ENCODE peak calls at places on chromosomes 11 and 22, in six cellular contexts. N, K, Q, S, C and L are unnamed samples.
A peak's percentile ranks its signal among the peaks of the same experiment; 100 is the strongest.

GRCh38 chr11:75767228-75767572 is 1.4 kb upstream of the DGAT2 start:
- DNase-seq in N (no peak), K (no peak), Q (no peak), S (no peak), C (no peak), L (no peak)

GRCh38 chr22:49598338-49598737 is 229.3 kb downstream of the BRD1 start:
- DNase-seq in N (no peak), K (no peak), Q (no peak), S (peak; percentile 26), C (no peak), L (no peak)

GRCh38 chr22:48004038-48004437 is 1241.6 kb downstream of the TBC1D22A start:
- DNase-seq in N (no peak), K (no peak), Q (no peak), S (no peak), C (no peak), L (peak; percentile 28)

GRCh38 chr11:67270256-67271211 is 4.3 kb downstream of the GRK2 start:
- DNase-seq in N (peak; percentile 86), K (no peak), Q (no peak), S (peak; percentile 77), C (peak; percentile 31), L (no peak)

GRCh38 chr11:8807544-8808225 is 103.3 kb upstream of the AKIP1 start:
- DNase-seq in N (no peak), K (peak; percentile 46), Q (no peak), S (no peak), C (no peak), L (peak; percentile 85)

GRCh38 chr11:117477721-117478120 is 150.1 kb downstream of the CEP164 start:
- DNase-seq in N (no peak), K (no peak), Q (no peak), S (no peak), C (no peak), L (no peak)

GRCh38 chr11:78380615-78381029 is 37.0 kb downstream of the GAB2 start:
- DNase-seq in N (no peak), K (no peak), Q (no peak), S (no peak), C (no peak), L (no peak)

GRCh38 chr11:45847908-45848316 is 637 bp downstream of the CRY2 start:
- DNase-seq in N (peak; percentile 65), K (peak; percentile 66), Q (peak; percentile 52), S (peak; percentile 56), C (peak; percentile 53), L (peak; percentile 63)

GRCh38 chr11:78292109-78292803 is 103.5 kb downstream of the USP35 start:
- DNase-seq in N (no peak), K (no peak), Q (no peak), S (no peak), C (no peak), L (no peak)

GRCh38 chr11:1749787-1750351 is 526 bp downstream of the IFITM10 start:
- DNase-seq in N (peak; percentile 80), K (no peak), Q (no peak), S (no peak), C (no peak), L (no peak)

GRCh38 chr11:102751673-102752072 is 26.9 kb upstream of the MMP8 start:
- DNase-seq in N (no peak), K (no peak), Q (no peak), S (no peak), C (no peak), L (no peak)

GRCh38 chr11:86182976-86183584 is 61.5 kb upstream of the EED start:
- DNase-seq in N (no peak), K (peak; percentile 74), Q (no peak), S (no peak), C (peak; percentile 14), L (no peak)

GRCh38 chr11:1055109-1055703 is 18.7 kb upstream of the MUC6 start:
- DNase-seq in N (peak; percentile 42), K (no peak), Q (no peak), S (no peak), C (no peak), L (no peak)

GRCh38 chr22:48898524-48899377 is 928.9 kb downstream of the BRD1 start:
- DNase-seq in N (no peak), K (peak; percentile 22), Q (no peak), S (no peak), C (no peak), L (no peak)

GRCh38 chr11:106624377-106624776 is 393.9 kb downstream of the GUCY1A2 start:
- DNase-seq in N (no peak), K (no peak), Q (no peak), S (no peak), C (no peak), L (no peak)

GRCh38 chr11:124108158-124108557 is 7.1 kb upstream of the VWA5A start:
- DNase-seq in N (peak; percentile 48), K (no peak), Q (no peak), S (no peak), C (no peak), L (peak; percentile 46)

GRCh38 chr22:50542416-50542927 is 3.2 kb upstream of the KLHDC7B start:
- DNase-seq in N (peak; percentile 77), K (no peak), Q (no peak), S (peak; percentile 67), C (no peak), L (no peak)

GRCh38 chr22:32378703-32379272 is 21.1 kb downstream of the RFPL3 start:
- DNase-seq in N (no peak), K (no peak), Q (peak; percentile 80), S (no peak), C (no peak), L (peak; percentile 37)

GRCh38 chr11:1556278-1557167 is 15.5 kb downstream of the DUSP8 start:
- DNase-seq in N (no peak), K (no peak), Q (no peak), S (no peak), C (no peak), L (no peak)

GRCh38 chr22:35987487-35987886 is 41.1 kb downstream of the RBFOX2 start:
- DNase-seq in N (no peak), K (no peak), Q (peak; percentile 18), S (no peak), C (no peak), L (no peak)

GRCh38 chr22:44171486-44172076 is 9.1 kb upstream of the PARVG start:
- DNase-seq in N (no peak), K (no peak), Q (no peak), S (no peak), C (no peak), L (no peak)

GRCh38 chr11:129950319-129951034 is 52.2 kb downstream of the PRDM10 start:
- DNase-seq in N (peak; percentile 82), K (no peak), Q (no peak), S (peak; percentile 66), C (no peak), L (no peak)

GRCh38 chr11:71363721-71364120 is 84.5 kb downstream of the DHCR7 start:
- DNase-seq in N (no peak), K (no peak), Q (no peak), S (no peak), C (no peak), L (no peak)

GRCh38 chr11:34650528-34650927 is 29.6 kb downstream of the EHF start:
- DNase-seq in N (no peak), K (no peak), Q (no peak), S (peak; percentile 53), C (peak; percentile 49), L (no peak)

GRCh38 chr11:67119577-67120391 is 721 bp downstream of the KDM2A start:
- DNase-seq in N (no peak), K (no peak), Q (peak; percentile 79), S (peak; percentile 42), C (peak; percentile 31), L (no peak)

GRCh38 chr22:17717708-17718107 is 56.6 kb downstream of the BID start:
- DNase-seq in N (no peak), K (no peak), Q (no peak), S (no peak), C (no peak), L (no peak)

GRCh38 chr11:68927280-68928107 is 23.8 kb downstream of the IGHMBP2 start:
- DNase-seq in N (peak; percentile 74), K (peak; percentile 43), Q (no peak), S (peak; percentile 58), C (no peak), L (peak; percentile 35)

GRCh38 chr11:120974466-120974865 is 49.4 kb upstream of the TBCEL start:
- DNase-seq in N (no peak), K (no peak), Q (no peak), S (no peak), C (no peak), L (no peak)
- H3K27ac ChIP-seq in N (no peak overlapping the region), K (no peak overlapping the region), Q (no peak overlapping the region), S (no peak overlapping the region), C (no peak overlapping the region), L (no peak overlapping the region)

DNA sequence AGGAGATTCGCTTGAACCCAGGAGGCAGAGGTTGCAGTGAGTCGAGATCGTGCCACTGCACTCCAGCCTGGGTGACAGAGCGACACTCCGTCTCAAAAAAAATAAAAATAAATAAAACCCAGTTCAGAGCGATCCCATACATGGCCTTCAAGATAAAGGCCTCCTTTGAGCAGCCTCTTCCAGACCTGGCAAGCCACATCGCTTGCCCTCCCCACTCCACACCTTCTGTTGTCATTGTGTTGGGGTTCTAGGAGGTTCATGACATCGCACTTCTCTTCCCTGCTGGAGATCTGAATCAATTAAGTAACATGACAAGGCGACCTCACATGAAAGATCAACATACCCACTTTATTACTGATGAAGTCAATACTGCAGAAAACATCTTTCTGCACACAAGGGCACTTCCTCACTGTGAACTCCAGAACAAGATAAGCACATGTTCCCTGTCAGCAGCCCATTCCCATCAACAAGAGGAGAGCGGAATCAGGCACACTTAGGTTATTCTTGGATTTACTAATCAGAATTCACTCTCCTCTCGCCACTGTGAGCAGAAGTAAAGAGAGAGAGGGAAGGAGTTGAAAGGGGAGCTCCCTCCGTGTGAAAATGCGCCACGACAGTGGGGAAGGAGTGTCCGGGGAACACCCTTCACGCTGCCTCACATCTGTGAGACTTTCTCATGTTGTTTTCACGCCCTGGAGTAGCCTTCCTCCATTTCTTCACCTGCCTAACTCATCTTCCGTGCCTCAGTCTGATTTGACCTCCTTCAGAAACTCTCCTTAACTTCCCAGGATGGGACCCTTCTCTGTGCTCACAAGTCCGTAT is 38.3 kb downstream of the SC5D start:
- DNase-seq in N (no peak), K (no peak), Q (no peak), S (no peak), C (no peak), L (no peak)
- H3K4me3 ChIP-seq in N (no peak overlapping the region), K (no peak overlapping the region), Q (no peak overlapping the region), S (no peak overlapping the region), C (no peak overlapping the region), L (no peak overlapping the region)

DNA sequence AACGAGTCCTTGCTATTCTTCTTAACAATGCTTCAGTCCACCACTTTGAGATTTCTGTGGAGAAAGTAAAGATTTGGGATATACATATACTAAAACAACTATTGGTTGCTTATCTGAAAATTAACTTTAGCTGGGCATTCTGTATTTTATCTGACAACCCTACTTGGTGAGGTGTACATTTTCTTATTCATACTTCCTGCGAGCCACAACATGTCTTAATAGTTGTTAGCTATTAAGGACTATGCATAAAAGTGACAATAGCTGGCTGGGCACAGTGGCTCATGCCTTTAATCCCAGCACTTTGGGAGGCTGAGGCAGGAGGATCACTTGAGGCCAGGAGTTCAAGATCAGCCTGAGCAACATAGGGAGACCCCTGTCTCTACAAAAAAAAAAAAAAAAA is 28.0 kb upstream of the TMA7B start:
- DNase-seq in N (no peak), K (no peak), Q (no peak), S (no peak), C (no peak), L (no peak)
- H3K27me3 ChIP-seq in N (peaks cover 2% of the 10 kb centered on the region), K (no peaks in the 10 kb centered on the region), Q (no peaks in the 10 kb centered on the region), S (peaks cover 86% of the 10 kb centered on the region), C (no peaks in the 10 kb centered on the region), L (peaks cover 13% of the 10 kb centered on the region)

GRCh38 chr11:73726825-73727224 is 34.0 kb downstream of the RAB6A start:
- DNase-seq in N (no peak), K (no peak), Q (no peak), S (no peak), C (no peak), L (no peak)

GRCh38 chr11:73729594-73730206 is 31.2 kb downstream of the RAB6A start:
- DNase-seq in N (no peak), K (no peak), Q (peak; percentile 40), S (no peak), C (no peak), L (peak; percentile 17)

GRCh38 chr11:73728000-73728399 is 32.9 kb downstream of the RAB6A start:
- DNase-seq in N (no peak), K (no peak), Q (no peak), S (no peak), C (no peak), L (no peak)
- H3K27ac ChIP-seq in N (no peak overlapping the region), K (no peak overlapping the region), Q (no peak overlapping the region), S (no peak overlapping the region), C (peak overlapping the region; percentile 29), L (no peak overlapping the region)